ENCODE peak calls at places on chromosomes 3 and 15, in nine cellular contexts. R, M, O, W, C, A, U, G and F are unnamed samples.

GRCh38 chr3:167198949-167199348 is 181.1 kb downstream of the ZBBX start:
- DNase-seq in R (no peak), U (no peak), C (no peak), W (no peak), A (no peak), M (no peak), O (no peak), G (no peak), F (no peak)

GRCh38 chr3:196142674-196142988 is 60.7 kb upstream of the TFRC start:
- DNase-seq in U (no peak), R (no peak), G (peak; percentile 26), A (no peak), C (no peak), O (no peak), W (no peak), M (no peak), F (no peak)

GRCh38 chr3:155352900-155353490 is 59.5 kb upstream of the STRIT1 start:
- DNase-seq in G (peak; percentile 46), O (peak; percentile 50), C (no peak), A (no peak), U (peak; percentile 14), W (no peak), M (no peak), R (no peak), F (no peak)

GRCh38 chr3:179196098-179196497 is 47.9 kb downstream of the PIK3CA start:
- DNase-seq in G (no peak), U (peak; percentile 82), C (no peak), O (peak; percentile 39), W (no peak), M (no peak), A (no peak), R (no peak), F (no peak)

GRCh38 chr15:64150236-64150578 is 1.3 kb upstream of the SNX22 start:
- DNase-seq in M (no peak), G (no peak), O (no peak), U (no peak), W (no peak), C (no peak), R (no peak), A (no peak), F (no peak)

GRCh38 chr3:178603735-178604134 is 67.5 kb downstream of the KCNMB2 start:
- DNase-seq in O (no peak), R (no peak), C (no peak), U (no peak), M (no peak), G (no peak), W (no peak), A (no peak), F (no peak)

GRCh38 chr15:37586976-37587375 is 347.5 kb upstream of the TMCO5A start:
- DNase-seq in A (no peak), W (no peak), U (peak; percentile 30), G (no peak), R (no peak), O (peak; percentile 59), C (no peak), M (no peak), F (no peak)

GRCh38 chr15:85494035-85494793 is 113.8 kb downstream of the AKAP13 start:
- DNase-seq in U (peak; percentile 92), C (no peak), O (peak; percentile 86), A (no peak), M (no peak), W (no peak), R (no peak), G (peak; percentile 93), F (no peak)

GRCh38 chr3:187567026-187567425 is 103.2 kb downstream of the SST start:
- DNase-seq in R (no peak), A (no peak), O (peak; percentile 54), W (no peak), U (peak; percentile 65), M (no peak), G (no peak), C (no peak), F (no peak)

GRCh38 chr15:64067564-64068030 is 21.3 kb upstream of the DAPK2 start:
- DNase-seq in W (peak; percentile 84), R (peak; percentile 80), A (no peak), M (peak; percentile 68), G (peak; percentile 71), U (no peak), C (peak; percentile 58), O (peak; percentile 67), F (no peak)

GRCh38 chr3:13018039-13018431 is 55.2 kb downstream of the IQSEC1 start:
- DNase-seq in A (no peak), M (no peak), W (no peak), O (peak; percentile 48), R (no peak), U (no peak), C (no peak), G (no peak), F (no peak)

GRCh38 chr3:132135628-132136333 is 101.0 kb upstream of the CPNE4 start:
- DNase-seq in W (no peak), R (no peak), G (peak; percentile 92), M (no peak), A (no peak), O (peak; percentile 93), U (peak; percentile 99), C (no peak), F (no peak)

GRCh38 chr3:32009957-32010356 is 28.4 kb downstream of the ZNF860 start:
- DNase-seq in W (no peak), G (no peak), O (no peak), U (no peak), C (no peak), A (no peak), R (no peak), M (no peak), F (no peak)

GRCh38 chr15:77840962-77841361 is 208.2 kb upstream of the LINGO1 start:
- DNase-seq in M (no peak), W (no peak), O (peak; percentile 96), R (no peak), U (peak; percentile 95), C (no peak), A (no peak), G (peak; percentile 92), F (no peak)

GRCh38 chr3:4808637-4809036 is 170.6 kb upstream of the BHLHE40 start:
- DNase-seq in W (no peak), U (no peak), C (no peak), G (no peak), A (no peak), M (no peak), O (no peak), R (peak; percentile 29), F (no peak)

GRCh38 chr3:14148041-14148985 is 23.5 kb downstream of the TMEM43 start:
- DNase-seq in O (no peak), R (no peak), C (no peak), G (no peak), A (peak; percentile 58), M (no peak), U (no peak), W (peak; percentile 86), F (peak; percentile 66)
- TF ChIP-seq CTCF in O (no peak), R (no peak), C (no peak), G (no peak), A (no peak), M (no peak), U (no peak), W (no peak), F (no peak)

DNA sequence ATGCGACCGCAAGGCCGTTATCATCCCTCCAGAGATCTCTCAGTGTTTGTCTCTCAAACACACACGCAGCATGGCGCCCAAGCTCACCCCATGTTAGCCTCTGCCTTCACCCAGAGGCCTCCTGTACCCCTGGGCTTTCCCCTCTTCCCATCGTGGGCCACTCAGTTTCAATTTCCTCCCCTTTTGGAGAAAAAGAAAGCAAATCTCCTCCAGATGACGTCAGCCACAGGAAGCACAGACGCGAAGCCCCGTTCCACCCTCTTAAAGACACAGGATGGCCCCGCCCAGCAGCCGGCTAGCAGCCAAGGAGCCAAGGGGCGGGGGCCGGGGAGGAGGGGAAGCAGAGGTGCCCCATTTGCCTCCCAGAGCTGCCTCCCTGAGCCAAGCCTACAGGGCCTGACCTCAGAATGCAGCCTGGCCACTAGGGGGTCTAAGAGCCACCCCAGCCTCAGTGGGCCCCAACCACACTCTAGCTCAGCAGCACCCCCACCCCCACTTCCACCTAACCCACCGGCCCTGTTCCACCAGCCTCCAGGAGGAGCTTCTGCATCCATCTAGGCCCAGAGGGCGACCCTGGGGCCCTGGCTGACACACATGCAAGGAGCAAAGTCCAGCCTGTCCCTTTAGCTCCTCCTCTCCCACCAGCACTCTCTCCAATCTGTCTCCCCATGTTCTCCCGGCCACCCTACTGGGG is 26.5 kb downstream of the ATRIP start:
- DNase-seq in G (peak; percentile 87), C (peak; percentile 78), R (peak; percentile 86), O (peak; percentile 93), U (peak; percentile 81), A (peak; percentile 95), M (peak; percentile 83), W (peak; percentile 96), F (peak; percentile 94)
- TF ChIP-seq CTCF in G (peak; percentile 43), C (no peak), R (peak; percentile 23), O (peak; percentile 23), U (peak; percentile 15), A (peak; percentile 60), M (peak; percentile 69), W (peak; percentile 45), F (peak; percentile 39)

DNA sequence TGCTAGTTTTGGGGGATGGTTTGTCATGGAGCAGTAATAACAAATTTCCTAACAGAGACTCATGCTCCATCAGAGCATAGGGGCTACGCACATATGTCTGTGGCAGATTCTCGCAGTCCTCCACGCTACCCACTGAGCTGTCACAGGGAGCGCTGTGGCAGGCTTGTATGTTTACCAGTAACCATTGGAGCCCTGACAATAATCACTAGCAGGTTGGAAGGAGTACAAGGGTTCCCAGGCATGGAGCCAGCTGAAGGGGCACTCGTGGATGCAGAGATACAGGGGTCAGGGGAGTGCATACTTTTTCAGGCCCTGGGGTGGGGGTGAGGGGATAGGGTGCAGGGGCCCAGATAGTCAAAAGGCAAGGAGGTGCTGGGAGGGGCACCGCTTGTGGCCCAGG is 7.9 kb upstream of the GP9 start:
- DNase-seq in G (no peak), C (no peak), O (no peak), U (no peak), A (peak; percentile 64), W (no peak), R (peak; percentile 73), M (no peak), F (no peak)
- TF ChIP-seq CTCF in G (no peak), C (no peak), O (no peak), U (no peak), A (no peak), W (no peak), R (no peak), M (no peak), F (no peak)

GRCh38 chr15:34621675-34622074 is 38.2 kb upstream of the GOLGA8B start:
- DNase-seq in M (no peak), O (peak; percentile 51), W (no peak), A (no peak), R (no peak), C (no peak), U (peak; percentile 35), G (peak; percentile 10), F (no peak)
- TF ChIP-seq CTCF in M (no peak), O (peak; percentile 52), W (no peak), A (peak; percentile 58), R (peak; percentile 16), C (no peak), U (peak; percentile 63), G (peak; percentile 54), F (peak; percentile 56)

GRCh38 chr3:6719999-6720398 is 140.9 kb upstream of the GRM7 start:
- DNase-seq in U (no peak), M (no peak), O (no peak), G (no peak), W (no peak), C (no peak), A (no peak), R (no peak), F (no peak)
- TF ChIP-seq CTCF in U (no peak), M (no peak), O (no peak), G (no peak), W (no peak), C (no peak), A (no peak), R (no peak), F (no peak)